ENCODE peak calls at places on chromosomes 13 and 19, in six cellular contexts. U is K562, S is SK-N-SH, J is H1, F is HepG2, T is GM12878. K is an unnamed sample.

GRCh38 chr13:31850041-31850440 is 110.7 kb downstream of the RXFP2 start:
- DNase-seq in T (no peak), F (no peak), S (no peak), J (no peak), U (no peak), K (no peak)

GRCh38 chr19:8607386-8607785 is 3.1 kb downstream of the ADAMTS10 start:
- DNase-seq in U (no peak), S (no peak), J (no peak), T (no peak), F (no peak), K (no peak)

GRCh38 chr13:79870766-79871165 is 389.8 kb downstream of the NDFIP2 start:
- DNase-seq in S (no peak), U (no peak), J (no peak), T (no peak), F (no peak), K (no peak)

GRCh38 chr19:5985098-5985783 is 7.3 kb upstream of the RANBP3 start:
- DNase-seq in T (no peak), U (peak; percentile 35), J (no peak), F (no peak), S (no peak), K (no peak)

GRCh38 chr19:8476524-8476923 is 25.9 kb downstream of the PRAM1 start:
- DNase-seq in J (no peak), S (no peak), T (no peak), U (no peak), F (no peak), K (no peak)

GRCh38 chr19:9075064-9075964 is 11.5 kb upstream of the OR1M1 start:
- DNase-seq in S (peak; percentile 30), T (no peak), J (peak; percentile 57), F (peak; percentile 65), U (peak; percentile 84), K (no peak)

GRCh38 chr19:19459707-19460251 is 54.3 kb downstream of the GATAD2A start:
- DNase-seq in J (no peak), T (no peak), S (no peak), F (no peak), U (no peak), K (peak; percentile 45)

GRCh38 chr19:35088514-35088913 is 27.1 kb upstream of the FXYD3 start:
- DNase-seq in T (no peak), U (no peak), F (no peak), S (no peak), J (no peak), K (no peak)

GRCh38 chr19:10009269-10009665 is 1.0 kb downstream of the COL5A3 start:
- DNase-seq in S (peak; percentile 60), F (no peak), U (peak; percentile 95), J (peak; percentile 88), T (no peak), K (no peak)

GRCh38 chr19:7748756-7749155 is 1.4 kb upstream of the CD209 start:
- DNase-seq in F (peak; percentile 14), J (peak; percentile 60), T (no peak), U (no peak), S (no peak), K (peak; percentile 16)

GRCh38 chr13:51453308-51453958 is 597 bp upstream of the INTS6 start:
- DNase-seq in T (peak; percentile 42), U (peak; percentile 62), F (peak; percentile 90), J (no peak), S (peak; percentile 84), K (peak; percentile 86)

GRCh38 chr13:41682001-41682400 is 224.7 kb downstream of the RGCC start:
- DNase-seq in F (no peak), T (no peak), S (no peak), U (no peak), J (no peak), K (no peak)

GRCh38 chr13:27064252-27064995 is 107.2 kb downstream of the USP12 start:
- DNase-seq in T (no peak), J (no peak), F (peak; percentile 21), U (no peak), S (no peak), K (no peak)

GRCh38 chr13:26784704-26785639 is 24.4 kb upstream of the GPR12 start:
- DNase-seq in S (no peak), U (no peak), F (no peak), J (peak; percentile 68), T (no peak), K (no peak)

GRCh38 chr13:99961634-99962033 is 9.9 kb downstream of the ZIC5 start:
- DNase-seq in S (no peak), F (no peak), J (no peak), T (no peak), U (no peak), K (no peak)

GRCh38 chr19:13366529-13367143 is 139.6 kb downstream of the CACNA1A start:
- DNase-seq in U (peak; percentile 51), T (no peak), J (peak; percentile 56), F (no peak), S (peak; percentile 27), K (no peak)

GRCh38 chr13:85132986-85133385 is 666.2 kb downstream of the SLITRK6 start:
- DNase-seq in J (no peak), F (no peak), S (no peak), T (no peak), U (no peak), K (no peak)

GRCh38 chr19:29687244-29687896 is 22.1 kb downstream of the PLEKHF1 start:
- DNase-seq in F (no peak), T (no peak), S (no peak), U (no peak), J (no peak), K (peak; percentile 13)

GRCh38 chr19:33809960-33810359 is 13.3 kb downstream of the KCTD15 start:
- DNase-seq in U (peak; percentile 27), F (no peak), J (no peak), T (no peak), S (no peak), K (no peak)

GRCh38 chr19:3691372-3691716 is 8.9 kb downstream of the PIP5K1C start:
- DNase-seq in U (no peak), T (no peak), F (no peak), J (no peak), S (peak; percentile 20), K (no peak)

GRCh38 chr13:51781246-51782022 is 22.5 kb downstream of the DHRS12 start:
- DNase-seq in F (no peak), U (no peak), S (peak; percentile 63), T (no peak), J (no peak), K (no peak)

GRCh38 chr19:29432677-29433076 is 93.1 kb upstream of the VSTM2B start:
- DNase-seq in T (no peak), U (no peak), S (no peak), J (no peak), F (no peak), K (no peak)

GRCh38 chr13:63351081-63351480 is 1935.4 kb upstream of the PCDH20 start:
- DNase-seq in T (no peak), S (no peak), J (no peak), F (no peak), U (no peak), K (no peak)

GRCh38 chr19:37778613-37779138 is 710 bp downstream of the ZNF573 start:
- DNase-seq in J (no peak), S (peak; percentile 18), U (no peak), F (peak; percentile 18), T (no peak), K (peak; percentile 62)

GRCh38 chr13:100363874-100364273 is 224.7 kb downstream of the GGACT start:
- DNase-seq in U (no peak), S (no peak), F (no peak), J (no peak), T (no peak), K (no peak)

DNA sequence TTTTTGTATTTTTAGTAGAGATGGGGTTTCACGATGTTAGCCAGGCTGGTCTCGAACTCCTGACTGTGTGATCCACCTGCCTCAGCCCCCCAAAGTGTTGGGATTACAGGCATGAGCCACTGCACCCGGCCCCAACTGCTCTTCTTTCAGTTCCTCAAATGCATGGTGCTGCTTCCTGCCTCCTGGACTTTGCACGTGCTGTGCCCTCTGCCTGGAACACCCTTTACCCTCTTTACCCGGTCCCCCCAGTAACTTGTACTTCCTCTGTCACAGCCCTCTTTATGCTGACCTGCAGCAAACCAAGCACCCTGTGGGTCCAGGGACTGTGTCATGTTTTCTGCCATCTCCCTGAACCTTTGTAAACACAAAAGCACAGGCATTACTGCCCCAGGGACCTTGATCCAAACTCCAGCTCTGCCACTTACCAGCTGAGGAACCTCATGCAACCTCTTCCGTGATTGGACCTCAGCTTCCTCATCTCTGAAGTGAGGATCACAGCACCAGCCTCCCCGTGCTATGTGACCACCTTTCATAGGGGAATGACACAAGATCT is 3.8 kb downstream of the BLVRB start:
- DNase-seq in J (no peak), F (peak; percentile 59), U (no peak), S (no peak), T (peak; percentile 61), K (peak; percentile 77)
- H3K27ac ChIP-seq in J (no peak overlapping the region), F (peak overlapping the region; percentile 61), U (peak overlapping the region; percentile 12), S (no peak overlapping the region), T (peak overlapping the region; percentile 5), K (peak overlapping the region; percentile 52)

DNA sequence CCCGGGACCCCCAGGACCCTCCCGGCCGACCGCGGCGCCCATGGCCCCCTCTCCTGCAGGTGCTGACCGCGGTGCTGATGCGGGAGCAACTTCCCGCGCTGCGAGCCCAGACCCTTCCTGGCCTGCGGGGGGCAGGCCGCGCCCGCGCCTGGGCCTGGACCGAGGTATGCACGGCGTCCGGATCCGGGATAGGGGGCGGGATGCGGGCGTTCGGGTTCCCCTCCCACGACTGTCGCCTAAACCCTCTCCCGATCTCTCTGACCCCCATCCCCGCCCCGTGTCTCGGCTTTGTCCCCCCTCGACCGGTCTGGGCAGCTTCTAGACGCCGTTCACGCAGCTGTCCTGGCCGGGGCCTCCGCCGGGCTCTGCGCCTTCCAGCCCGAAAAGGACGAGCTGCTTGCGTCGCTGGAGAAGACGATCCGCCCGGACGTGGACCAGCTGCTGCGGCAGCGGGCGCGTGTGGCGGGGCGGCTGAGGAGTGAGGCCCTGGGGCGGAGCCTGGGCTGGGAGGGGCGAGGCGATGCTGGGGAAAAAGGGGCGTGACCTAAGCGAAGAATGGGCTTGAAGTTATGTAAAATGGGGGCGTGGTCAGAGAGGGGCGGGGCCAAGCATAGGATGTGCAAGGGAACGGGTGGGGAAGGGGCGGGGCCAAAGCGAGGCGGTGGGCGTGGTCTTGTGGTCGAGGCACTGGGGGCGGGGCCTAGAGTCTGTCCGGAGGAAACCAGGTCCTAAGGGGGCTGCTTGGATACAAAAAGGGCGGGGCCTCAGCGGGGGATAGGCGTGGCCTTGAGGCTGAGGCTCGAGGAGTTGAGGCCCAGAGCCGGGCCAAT is 15.9 kb upstream of the COLGALT1 start:
- DNase-seq in S (peak; percentile 99), T (no peak), J (peak; percentile 100), U (peak; percentile 99), F (peak; percentile 85), K (peak; percentile 88)
- TF ChIP-seq GABPA in S (no peak), T (no peak), J (no peak), U (no peak), F (no peak), K (no peak)

DNA sequence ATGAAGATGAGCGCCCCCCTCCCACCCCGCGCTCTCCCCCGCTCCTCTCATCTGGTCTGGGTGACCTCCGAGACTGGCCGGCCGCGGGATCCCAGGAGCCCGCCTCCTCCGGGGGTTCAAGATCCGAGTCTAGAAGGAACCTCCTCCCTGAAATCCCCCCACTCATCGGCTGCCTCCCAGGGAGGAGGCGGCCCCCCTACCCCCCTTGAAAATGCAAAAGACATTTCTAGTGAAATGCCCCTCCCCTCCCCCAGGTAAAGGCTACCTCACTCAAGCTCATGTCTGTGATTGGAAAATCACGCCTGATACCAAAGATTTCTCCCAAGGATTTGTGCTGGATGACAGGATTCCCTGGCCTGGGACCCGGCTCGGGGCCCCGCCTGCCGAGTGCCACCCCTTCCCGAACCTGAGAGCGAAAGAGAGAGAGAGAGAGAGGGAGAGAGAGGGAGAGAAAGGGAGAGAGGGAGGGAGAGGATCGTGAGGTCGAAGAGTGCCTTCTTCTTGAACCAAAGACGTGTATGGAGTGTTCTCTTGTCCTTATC is 23.4 kb downstream of the ONECUT3 start:
- DNase-seq in T (no peak), S (no peak), J (peak; percentile 55), F (no peak), U (no peak), K (no peak)
- H3K4me3 ChIP-seq in T (no peak overlapping the region), S (no peak overlapping the region), J (peak overlapping the region; percentile 10), F (no peak overlapping the region), U (no peak overlapping the region), K (no peak overlapping the region)

GRCh38 chr13:47008318-47008717 is 111.5 kb upstream of the HTR2A start:
- DNase-seq in J (no peak), F (no peak), T (no peak), U (peak; percentile 12), S (no peak), K (no peak)
- H3K27ac ChIP-seq in J (no peak overlapping the region), F (no peak overlapping the region), T (no peak overlapping the region), U (no peak overlapping the region), S (no peak overlapping the region), K (no peak overlapping the region)

K was measured in HL-60.